ENCODE peak calls at places on chromosomes 2 and 18, in eight cellular contexts. Y is ovary; P is heart left ventricle; W is colonic mucosa; O is CD8-positive, alpha-beta T cell; K is H9; T is tibial nerve; V is fibroblast of lung. A is an unnamed sample.

GRCh38 chr2:176106636-176107539 is at the start of gene HOXD11:
- DNase-seq in O (no peak), V (no peak), T (no peak), W (peak), P (no peak), K (peak), Y (no peak), A (no peak)

GRCh38 chr18:29191263-29191662 is 1014.3 kb upstream of the CDH2 start:
- DNase-seq in P (no peak), W (no peak), T (no peak), K (peak), O (no peak), V (peak), Y (no peak), A (no peak)

GRCh38 chr18:41372266-41372665 is 582.8 kb upstream of the PIK3C3 start:
- DNase-seq in K (peak), O (no peak), T (no peak), W (no peak), P (no peak), Y (no peak), V (no peak), A (no peak)

GRCh38 chr2:4272261-4272858 is 569.0 kb downstream of the DCDC2C start:
- DNase-seq in P (no peak), T (no peak), V (no peak), W (no peak), K (no peak), Y (no peak), O (no peak), A (no peak)

GRCh38 chr2:7703523-7704144 is 786.4 kb downstream of the RNF144A start:
- DNase-seq in O (no peak), V (no peak), K (peak), Y (no peak), P (no peak), W (no peak), T (no peak), A (no peak)

GRCh38 chr2:99701503-99701902 is 211.7 kb upstream of the REV1 start:
- DNase-seq in K (no peak), Y (no peak), P (no peak), W (no peak), O (no peak), V (no peak), T (no peak), A (no peak)

GRCh38 chr2:176677746-176678145 is 408.5 kb downstream of the MTX2 start:
- DNase-seq in P (no peak), W (no peak), V (no peak), K (no peak), Y (no peak), O (no peak), T (no peak), A (no peak)

GRCh38 chr2:144946263-144946662 is 426.3 kb upstream of the ZEB2 start:
- DNase-seq in P (no peak), Y (no peak), K (no peak), T (no peak), O (no peak), V (no peak), W (no peak), A (no peak)

GRCh38 chr2:118046628-118047210 is 32.8 kb upstream of the CCDC93 start:
- DNase-seq in Y (no peak), T (no peak), V (peak), W (no peak), P (no peak), O (no peak), K (no peak), A (peak)

GRCh38 chr2:197915548-197916265 is 111.3 kb downstream of the PLCL1 start:
- DNase-seq in Y (no peak), T (no peak), K (no peak), O (no peak), V (peak), W (no peak), P (no peak), A (no peak)

GRCh38 chr2:36663851-36664715 is 32.4 kb upstream of the VIT start:
- DNase-seq in T (no peak), O (no peak), K (peak), Y (no peak), V (peak), W (peak), P (no peak), A (peak)

GRCh38 chr2:218883491-218884490 is 3.1 kb downstream of the WNT10A start:
- DNase-seq in W (no peak), O (no peak), T (no peak), V (no peak), Y (peak), P (no peak), K (no peak), A (peak)

GRCh38 chr2:8662239-8662879 is 19.5 kb upstream of the ID2 start:
- DNase-seq in O (no peak), P (no peak), Y (no peak), W (no peak), T (no peak), K (no peak), V (peak), A (no peak)

DNA sequence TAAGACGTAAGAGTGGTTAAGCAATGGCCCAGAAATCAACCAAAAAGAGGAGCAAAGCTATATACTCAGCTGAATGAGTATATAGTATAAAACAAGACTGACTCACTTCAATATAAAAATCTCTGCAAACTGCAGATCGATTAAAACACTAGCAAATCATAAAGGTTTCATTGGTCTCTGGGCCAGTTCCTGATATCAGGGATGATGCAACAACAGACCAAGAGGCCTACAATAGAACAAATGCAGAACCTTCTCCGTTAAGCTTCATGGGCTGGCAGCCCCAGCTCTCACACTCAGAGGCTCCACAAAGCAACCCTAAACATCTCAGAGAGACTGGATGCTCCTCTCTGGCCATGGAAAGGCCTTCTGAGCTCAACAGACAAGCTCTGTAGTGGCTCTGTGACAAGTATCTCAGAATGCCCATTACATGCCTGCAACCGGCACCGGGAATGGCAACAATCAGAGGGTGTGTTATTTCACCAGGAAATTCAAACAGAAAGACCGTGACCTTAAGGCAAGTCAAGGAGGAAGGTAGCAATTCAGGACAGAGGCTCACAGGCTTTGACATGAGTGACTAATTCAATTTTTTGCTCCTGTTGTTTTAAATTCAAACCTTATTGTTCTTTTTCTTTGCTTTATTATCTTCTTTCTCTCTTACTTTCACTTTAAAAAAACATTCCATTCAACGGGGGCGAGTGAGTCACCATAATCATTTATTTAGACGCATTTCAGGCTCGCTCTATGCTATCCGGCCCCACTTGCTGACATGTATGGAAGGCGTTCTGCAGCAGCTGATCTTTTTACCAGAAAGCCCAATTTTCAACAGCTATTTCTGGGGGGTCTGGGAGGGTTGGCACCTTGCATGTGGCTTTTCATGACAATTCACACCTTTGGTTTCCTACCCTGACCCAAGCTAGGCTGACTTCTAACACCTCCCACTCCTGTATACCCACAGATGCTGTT is 15.1 kb downstream of the CYRIA start:
- DNase-seq in W (no peak), V (peak), K (no peak), Y (no peak), P (no peak), O (no peak), T (no peak), A (no peak)
- H3K27ac ChIP-seq in W (peak), V (peak), K (no peak), Y (no peak), P (no peak), O (no peak), T (peak), A (no peak)

GRCh38 chr2:235511751-235512698 is 18.2 kb downstream of the AGAP1 start:
- DNase-seq in P (peak), V (no peak), Y (no peak), K (no peak), W (no peak), T (no peak), O (no peak), A (no peak)

GRCh38 chr2:235514627-235515363 is 21.0 kb downstream of the AGAP1 start:
- DNase-seq in K (peak), W (peak), P (peak), T (no peak), Y (no peak), O (no peak), V (no peak), A (no peak)

GRCh38 chr2:235513984-235514626 is 20.3 kb downstream of the AGAP1 start:
- DNase-seq in P (peak), W (no peak), K (no peak), O (no peak), V (no peak), Y (no peak), T (no peak), A (no peak)

GRCh38 chr2:235511187-235511661 is 17.4 kb downstream of the AGAP1 start:
- DNase-seq in V (peak), Y (no peak), K (no peak), W (peak), T (no peak), O (no peak), P (peak), A (no peak)

GRCh38 chr2:235512699-235513053 is 18.8 kb downstream of the AGAP1 start:
- DNase-seq in P (peak), O (no peak), V (no peak), Y (no peak), T (no peak), W (peak), K (no peak), A (no peak)
- H3K27ac ChIP-seq in P (no peak), O (no peak), V (no peak), Y (no peak), T (no peak), W (peak), K (no peak), A (no peak)

GRCh38 chr2:33069894-33070651 is 123.3 kb downstream of the LTBP1 start:
- DNase-seq in P (no peak), O (no peak), W (no peak), T (no peak), K (no peak), Y (no peak), V (peak), A (no peak)
- H3K27ac ChIP-seq in P (no peak), O (no peak), W (no peak), T (no peak), K (no peak), Y (no peak), V (peak), A (no peak)

DNA sequence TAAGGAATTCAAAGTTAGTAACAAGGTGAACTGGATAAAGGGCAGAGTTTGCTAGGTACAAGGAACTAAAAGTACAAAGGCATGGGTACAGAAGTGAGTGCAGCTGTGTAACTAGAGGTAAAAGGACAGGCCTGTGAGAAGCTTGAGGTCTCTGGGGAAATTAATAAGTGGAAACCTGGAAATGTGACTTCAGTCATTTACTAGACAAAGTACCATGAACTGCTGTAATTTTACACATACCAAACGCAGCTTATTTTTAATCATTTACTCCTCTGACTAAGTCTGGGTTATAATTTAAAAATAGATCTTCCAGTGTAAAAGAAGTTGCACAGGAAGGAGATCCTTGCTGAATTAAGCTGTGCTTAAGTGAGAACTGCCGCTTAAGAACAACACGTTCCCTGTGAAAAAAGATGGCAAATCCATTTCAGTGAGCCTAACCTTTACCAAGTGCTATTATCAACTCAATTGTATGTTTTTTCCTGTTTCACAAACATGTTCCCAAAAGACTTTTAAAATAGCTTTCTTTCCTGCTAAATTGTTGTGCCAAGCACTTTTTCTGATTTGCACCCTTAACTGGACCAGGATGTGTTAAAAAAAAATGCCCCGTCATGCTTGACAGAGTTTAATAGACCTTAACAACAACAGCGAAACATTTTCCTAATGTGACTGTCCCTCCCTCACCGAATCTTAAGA is 44.3 kb downstream of the CALCRL start:
- DNase-seq in T (no peak), O (no peak), W (no peak), K (no peak), Y (no peak), P (no peak), V (no peak), A (no peak)
- H3K27ac ChIP-seq in T (peak), O (no peak), W (no peak), K (no peak), Y (no peak), P (peak), V (no peak), A (no peak)